ENCODE peak calls at places on chromosomes 13 and 19, in four cellular contexts. C is lower leg skin, Q is HCT116, G is A549. R is an unnamed sample.

GRCh38 chr13:75495938-75496337 is 14.0 kb upstream of the TBC1D4 start:
- DNase-seq in C (no peak), G (no peak), Q (no peak), R (no peak)

GRCh38 chr13:44934724-44935123 is 54.5 kb downstream of the NUFIP1 start:
- DNase-seq in G (no peak), Q (no peak), C (no peak), R (no peak)

GRCh38 chr19:31125071-31125470 is 224.2 kb downstream of the TSHZ3 start:
- DNase-seq in C (no peak), Q (no peak), G (no peak), R (no peak)

GRCh38 chr19:53771133-53771532 is 53.0 kb downstream of the NLRP12 start:
- DNase-seq in G (no peak), Q (no peak), C (no peak), R (no peak)

GRCh38 chr13:111940892-111941291 is 126.1 kb upstream of the SOX1 start:
- DNase-seq in G (no peak), C (no peak), Q (no peak), R (no peak)

GRCh38 chr13:66780814-66781213 is 449.3 kb downstream of the PCDH9 start:
- DNase-seq in Q (no peak), C (no peak), G (no peak), R (no peak)

GRCh38 chr13:98576215-98576945 is 527 bp downstream of the STK24 start:
- DNase-seq in C (no peak), G (no peak), Q (no peak), R (no peak)

GRCh38 chr19:6126335-6126974 is 9.0 kb upstream of the ACSBG2 start:
- DNase-seq in G (peak; percentile 62), C (no peak), Q (peak; percentile 91), R (peak; percentile 61)

GRCh38 chr19:751501-752341 is 809 bp downstream of the MISP start:
- DNase-seq in G (peak; percentile 84), Q (no peak), C (no peak), R (peak; percentile 99)

GRCh38 chr19:35109395-35110112 is 6.1 kb upstream of the FXYD3 start:
- DNase-seq in Q (peak; percentile 54), C (no peak), G (no peak), R (peak; percentile 82)

GRCh38 chr13:108508263-108508662 is 121.1 kb upstream of the MYO16 start:
- DNase-seq in Q (peak; percentile 16), G (peak; percentile 10), C (no peak), R (peak; percentile 20)

GRCh38 chr13:114268344-114269280 is 12.8 kb upstream of the UPF3A start:
- DNase-seq in Q (no peak), G (no peak), C (no peak), R (no peak)

GRCh38 chr19:11538232-11539036 is at the start of gene CNN1:
- DNase-seq in C (no peak), Q (no peak), G (no peak), R (no peak)

GRCh38 chr19:48192750-48193149 is 22.3 kb downstream of the ZSWIM9 start:
- DNase-seq in Q (no peak), C (no peak), G (no peak), R (no peak)

GRCh38 chr19:48196933-48197665 is 26.6 kb downstream of the ZSWIM9 start:
- DNase-seq in C (no peak), Q (no peak), G (no peak), R (no peak)

GRCh38 chr19:48194041-48194871 is 23.8 kb downstream of the ZSWIM9 start:
- DNase-seq in Q (no peak), C (no peak), G (no peak), R (no peak)

GRCh38 chr19:48196321-48196761 is 25.9 kb downstream of the ZSWIM9 start:
- DNase-seq in Q (no peak), G (no peak), C (no peak), R (no peak)

DNA sequence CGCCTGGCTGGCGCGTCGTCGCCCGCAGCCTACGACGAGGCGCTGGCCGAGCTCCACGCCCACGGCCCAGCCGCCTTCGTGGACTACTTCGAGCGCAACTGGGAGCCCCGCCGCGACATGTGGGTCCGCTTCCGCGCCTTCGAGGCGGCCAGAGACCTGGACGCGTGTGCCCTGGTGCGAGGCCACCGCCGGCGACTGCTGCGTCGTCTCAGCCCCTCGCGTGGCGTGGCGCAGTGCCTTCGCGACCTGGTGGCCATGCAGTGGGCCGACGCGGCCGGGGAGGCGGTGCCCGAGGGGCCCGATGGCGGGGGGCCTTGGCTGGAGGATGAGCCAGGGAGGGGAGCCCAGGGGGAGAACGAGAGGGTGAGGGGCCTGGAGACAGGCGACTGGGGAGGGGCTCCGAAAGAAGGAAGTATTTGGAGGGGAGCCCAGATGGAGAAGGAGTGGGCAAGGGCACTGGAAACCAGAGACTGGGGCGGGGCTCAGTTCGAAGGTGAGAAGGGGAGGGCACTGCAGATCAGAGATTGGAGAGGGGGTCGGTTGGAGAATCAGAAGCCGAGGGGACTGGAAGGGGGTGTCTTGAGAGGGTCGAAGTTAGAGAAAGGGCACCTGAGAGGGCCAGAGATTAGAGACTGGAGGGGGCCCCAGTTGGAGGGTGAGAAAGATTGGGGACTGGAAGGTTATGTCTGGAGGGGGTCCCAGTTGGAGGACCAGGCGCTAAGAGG is 24.8 kb downstream of the ZSWIM9 start:
- DNase-seq in Q (no peak), C (no peak), G (no peak), R (no peak)
- TF ChIP-seq POLR2A in Q (no peak), C (no peak), G (no peak), R (no peak)

GRCh38 chr13:91355099-91355825 is 7.8 kb downstream of the MIR17HG start:
- DNase-seq in Q (no peak), C (no peak), G (no peak), R (no peak)
- TF ChIP-seq POLR2A in Q (no peak), C (no peak), G (no peak), R (no peak)

DNA sequence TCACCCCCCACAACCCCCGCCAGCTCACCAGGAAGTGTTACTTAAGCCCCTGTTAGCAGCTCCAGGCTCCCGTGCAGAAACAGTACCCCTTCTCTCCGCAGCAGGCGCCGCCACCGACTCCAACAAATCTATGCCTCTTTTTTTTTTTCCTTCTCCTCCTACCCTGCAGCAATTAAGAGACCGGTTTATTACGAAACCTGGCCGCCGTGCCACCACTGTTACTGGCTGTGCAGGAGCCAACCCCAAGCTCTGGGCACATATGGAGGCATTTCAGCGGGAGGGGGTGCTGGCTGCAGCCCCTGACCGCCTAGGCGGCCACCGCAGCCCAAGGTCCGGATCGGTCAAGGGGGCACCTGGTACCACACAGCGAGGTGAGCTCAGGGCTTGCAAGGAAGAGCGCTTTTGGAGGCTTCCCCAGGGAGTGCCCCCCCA is 2.4 kb downstream of the GADD45B start:
- DNase-seq in Q (no peak), G (no peak), C (peak; percentile 75), R (no peak)
- TF ChIP-seq POLR2A in Q (no peak), G (no peak), C (no peak), R (no peak)

GRCh38 chr19:7522072-7522922 is at the start of gene MCOLN1:
- DNase-seq in G (peak; percentile 99), Q (peak; percentile 90), C (peak; percentile 99), R (peak; percentile 100)
- TF ChIP-seq POLR2A in G (peak; percentile 34), Q (no peak), C (no peak), R (peak; percentile 60)

DNA sequence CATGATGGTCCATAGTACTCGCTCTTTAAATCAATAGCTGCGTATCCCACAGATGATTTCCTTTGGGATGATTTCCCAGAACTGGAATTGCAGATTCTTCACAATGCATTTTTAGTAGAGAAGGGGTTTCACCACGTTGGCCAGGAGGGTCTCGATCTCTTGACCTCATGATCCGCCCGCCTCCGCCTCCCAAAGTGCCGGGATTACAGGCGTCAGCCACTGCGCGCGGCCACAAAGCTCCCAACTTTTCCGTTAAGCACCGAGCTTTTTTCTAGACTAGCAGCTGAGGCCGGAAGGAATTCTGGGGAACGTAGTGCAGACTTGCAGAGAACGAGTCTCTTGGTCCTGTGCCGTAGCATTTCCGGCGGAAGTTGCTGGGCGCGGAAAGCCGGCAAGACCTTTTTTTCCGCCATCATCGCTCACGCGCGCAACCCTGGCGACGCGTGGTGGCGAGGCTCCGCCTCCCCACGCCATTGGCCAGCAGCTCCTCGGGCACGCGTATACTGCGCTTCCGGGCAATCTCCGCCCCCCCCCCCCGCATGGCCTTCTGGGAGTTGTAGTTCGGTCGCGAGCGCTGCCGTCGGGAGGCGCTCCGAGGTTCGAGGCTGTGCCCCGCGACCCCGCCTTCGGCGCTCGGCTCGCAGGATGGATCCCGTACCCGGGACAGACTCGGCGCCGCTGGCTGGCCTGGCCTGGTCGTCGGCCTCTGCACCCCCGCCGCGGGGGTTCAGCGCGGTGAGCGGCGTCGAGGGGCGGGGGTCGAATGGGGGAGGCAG is at the start of gene MVB12A:
- DNase-seq in Q (peak; percentile 98), C (peak; percentile 97), G (peak; percentile 86), R (peak; percentile 96)
- TF ChIP-seq POLR2A in Q (peak; percentile 75), C (no peak), G (peak; percentile 25), R (peak; percentile 45)

R was measured in H54.